ENCODE peak calls at places on chromosomes 2 and 18, in four cellular contexts. D, O, E and K are unnamed samples.

GRCh38 chr2:179686718-179687342 is 174.6 kb downstream of the ZNF385B start:
- DNase-seq in O (no peak), D (no peak), E (no peak), K (no peak)

GRCh38 chr2:218871345-218872302 is 9.0 kb upstream of the WNT10A start:
- DNase-seq in E (no peak), O (no peak), D (no peak), K (no peak)

GRCh38 chr2:136917281-136917680 is 151.9 kb downstream of the THSD7B start:
- DNase-seq in D (no peak), E (no peak), O (no peak), K (no peak)

GRCh38 chr18:46567196-46567595 is 89.8 kb downstream of the LOXHD1 start:
- DNase-seq in D (no peak), E (no peak), O (no peak), K (no peak)

GRCh38 chr2:158181171-158181570 is 79.5 kb downstream of the UPP2 start:
- DNase-seq in D (no peak), O (no peak), E (no peak), K (peak)

GRCh38 chr2:173520918-173521317 is 166.2 kb downstream of the CDCA7 start:
- DNase-seq in E (no peak), D (no peak), O (no peak), K (no peak)

GRCh38 chr2:59910176-59910575 is 643.3 kb downstream of the BCL11A start:
- DNase-seq in O (no peak), D (no peak), E (no peak), K (no peak)

GRCh38 chr2:150063432-150063889 is 424.0 kb downstream of the RND3 start:
- DNase-seq in O (no peak), E (no peak), D (no peak), K (no peak)

GRCh38 chr2:121044412-121044811 is 240.6 kb downstream of the TFCP2L1 start:
- DNase-seq in O (peak), D (peak), E (peak), K (no peak)
- TF ChIP-seq NR3C1 in O (no peak), D (no peak), E (no peak), K (no peak)

DNA sequence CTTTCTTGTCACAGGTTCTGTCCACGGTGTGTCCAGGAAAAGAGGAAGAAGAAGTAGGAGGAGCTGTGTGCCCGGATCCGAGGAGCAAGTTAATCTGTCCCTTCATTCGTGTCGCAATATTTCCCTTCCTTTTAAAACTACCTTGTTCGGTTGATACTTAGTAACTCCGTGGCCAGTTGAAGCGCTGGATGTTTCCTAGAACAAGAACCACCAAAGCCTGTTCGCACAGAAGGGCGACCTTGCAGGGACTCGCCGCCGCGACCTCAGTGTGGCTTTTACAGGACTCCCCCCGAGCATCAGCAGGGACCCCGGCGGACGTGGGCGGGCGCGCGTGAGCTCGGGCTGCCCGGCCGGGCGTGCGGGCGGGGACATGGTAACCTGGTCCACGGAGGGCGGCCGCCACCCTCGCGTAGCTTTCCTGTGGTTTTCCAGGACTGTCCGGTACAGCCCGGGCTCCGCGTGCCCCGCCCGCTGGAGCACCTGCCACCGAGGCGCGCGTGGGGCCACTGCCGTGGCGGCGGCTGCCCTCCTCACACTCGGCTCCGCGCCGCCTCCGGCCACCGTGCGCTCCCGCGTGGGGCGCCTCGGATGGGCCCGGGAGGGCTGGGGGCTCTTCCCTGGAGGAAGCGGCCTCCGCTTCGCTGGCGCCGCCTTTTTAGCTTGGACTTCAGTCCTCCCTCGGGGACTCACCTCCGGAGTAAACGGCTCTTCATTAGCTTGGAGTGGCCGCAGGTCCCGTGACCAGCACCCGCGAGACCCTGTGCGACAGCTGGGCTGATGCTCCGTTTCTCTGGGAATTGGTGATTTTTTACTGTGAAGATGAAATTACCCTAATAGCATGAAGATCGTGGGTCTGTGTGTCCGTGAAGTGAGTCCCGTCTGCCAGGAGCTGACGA is 9.2 kb upstream of the D2HGDH start:
- DNase-seq in E (no peak), O (no peak), D (no peak), K (no peak)
- TF ChIP-seq NR3C1 in E (no peak), O (no peak), D (no peak), K (no peak)

GRCh38 chr18:32298289-32298688 is 108.5 kb downstream of the MEP1B start:
- DNase-seq in E (no peak), D (no peak), O (no peak), K (no peak)
- TF ChIP-seq NR3C1 in E (no peak), D (no peak), O (no peak), K (no peak)

GRCh38 chr2:33521791-33522281 is 45.4 kb downstream of the RASGRP3 start:
- DNase-seq in D (no peak), E (no peak), O (no peak), K (no peak)
- TF ChIP-seq NR3C1 in D (no peak), E (no peak), O (no peak), K (no peak)

DNA sequence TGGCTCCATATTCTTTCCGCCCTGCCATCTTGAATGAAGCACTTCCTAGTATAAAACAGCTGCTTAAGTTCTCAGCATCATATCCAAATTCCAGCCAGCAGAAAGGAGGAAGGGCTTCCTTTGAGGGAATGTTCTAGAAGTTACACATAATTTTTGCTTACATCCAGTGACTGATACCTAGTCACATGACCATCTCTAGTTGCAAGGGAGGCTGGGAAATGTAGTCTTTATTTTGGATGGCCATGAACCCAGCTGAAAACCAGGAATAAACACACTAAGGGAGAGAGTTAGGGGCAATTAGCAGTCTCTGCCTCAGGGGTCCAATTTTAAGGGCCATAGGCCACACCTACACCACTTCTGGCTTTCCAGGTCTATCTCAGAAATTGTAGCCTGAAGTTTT is 57.8 kb upstream of the LMAN1 start:
- DNase-seq in E (no peak), D (no peak), O (no peak), K (no peak)
- TF ChIP-seq NR3C1 in E (no peak), D (no peak), O (no peak), K (no peak)